ENCODE peak calls at places on chromosome 6, in eight cellular contexts. W, X, G, E, O, Z, I and U are unnamed samples.

GRCh38 chr6:106448000-106448426 is 87.5 kb downstream of the CRYBG1 start:
- DNase-seq in W (no peak), X (peak), G (no peak), E (peak), O (peak), Z (no peak), I (no peak), U (peak)

GRCh38 chr6:166775180-166775922 is 148.3 kb upstream of the RPS6KA2 start:
- DNase-seq in W (peak), X (no peak), G (peak), E (no peak), O (peak), Z (peak), I (peak), U (peak)

GRCh38 chr6:53095716-53096115 is 30.5 kb downstream of the FBXO9 start:
- DNase-seq in W (no peak), X (no peak), G (no peak), E (no peak), O (no peak), Z (no peak), I (no peak), U (no peak)

GRCh38 chr6:12608016-12608860 is 108.3 kb upstream of the PHACTR1 start:
- DNase-seq in W (no peak), X (no peak), G (no peak), E (no peak), O (no peak), Z (no peak), I (no peak), U (no peak)

GRCh38 chr6:101650402-101651100 is 257.0 kb downstream of the GRIK2 start:
- DNase-seq in W (no peak), X (no peak), G (no peak), E (no peak), O (no peak), Z (peak), I (no peak), U (no peak)

GRCh38 chr6:1616556-1617463 is 7.1 kb downstream of the FOXC1 start:
- DNase-seq in W (no peak), X (no peak), G (no peak), E (no peak), O (no peak), Z (peak), I (no peak), U (no peak)

GRCh38 chr6:31180500-31180899 is 10.0 kb upstream of the POU5F1 start:
- DNase-seq in W (no peak), X (peak), G (no peak), E (peak), O (peak), Z (peak), I (no peak), U (peak)

GRCh38 chr6:21800948-21801438 is 207.4 kb downstream of the SOX4 start:
- DNase-seq in W (no peak), X (no peak), G (no peak), E (no peak), O (no peak), Z (no peak), I (no peak), U (no peak)

GRCh38 chr6:11729083-11729482 is 49.5 kb downstream of the ADTRP start:
- DNase-seq in W (no peak), X (no peak), G (no peak), E (no peak), O (no peak), Z (no peak), I (no peak), U (no peak)

GRCh38 chr6:160348552-160349441 is 619 bp downstream of the SLC22A3 start:
- DNase-seq in W (peak), X (no peak), G (peak), E (peak), O (peak), Z (peak), I (peak), U (peak)

GRCh38 chr6:136446579-136447182 is 103.5 kb downstream of the MAP7 start:
- DNase-seq in W (no peak), X (no peak), G (no peak), E (no peak), O (no peak), Z (no peak), I (no peak), U (no peak)

GRCh38 chr6:149963212-149963461 is 606 bp upstream of the ULBP1 start:
- DNase-seq in W (peak), X (no peak), G (peak), E (no peak), O (no peak), Z (peak), I (no peak), U (peak)

GRCh38 chr6:12265795-12266194 is 24.4 kb upstream of the EDN1 start:
- DNase-seq in W (no peak), X (no peak), G (no peak), E (no peak), O (no peak), Z (no peak), I (no peak), U (no peak)

GRCh38 chr6:150667977-150668716 is 68.5 kb downstream of the PLEKHG1 start:
- DNase-seq in W (peak), X (peak), G (peak), E (peak), O (peak), Z (no peak), I (peak), U (peak)

GRCh38 chr6:131197716-131198115 is 62.4 kb downstream of the AKAP7 start:
- DNase-seq in W (no peak), X (no peak), G (no peak), E (no peak), O (no peak), Z (no peak), I (no peak), U (no peak)

GRCh38 chr6:83365931-83366330 is 64.9 kb downstream of the ME1 start:
- DNase-seq in W (no peak), X (no peak), G (no peak), E (no peak), O (no peak), Z (no peak), I (no peak), U (peak)

GRCh38 chr6:138948780-138949179 is 39.3 kb downstream of the REPS1 start:
- DNase-seq in W (no peak), X (no peak), G (no peak), E (no peak), O (no peak), Z (no peak), I (no peak), U (no peak)

GRCh38 chr6:169343886-169344525 is 90.4 kb upstream of the THBS2 start:
- DNase-seq in W (no peak), X (no peak), G (no peak), E (no peak), O (no peak), Z (no peak), I (no peak), U (no peak)

GRCh38 chr6:117706504-117706903 is 31.2 kb downstream of the NUS1 start:
- DNase-seq in W (no peak), X (no peak), G (no peak), E (no peak), O (no peak), Z (no peak), I (no peak), U (no peak)

GRCh38 chr6:7175463-7175862 is 67.7 kb downstream of the RREB1 start:
- DNase-seq in W (no peak), X (no peak), G (no peak), E (no peak), O (no peak), Z (no peak), I (peak), U (peak)

GRCh38 chr6:35267446-35267845 is 7.9 kb downstream of the ZNF76 start:
- DNase-seq in W (no peak), X (no peak), G (no peak), E (no peak), O (no peak), Z (no peak), I (no peak), U (no peak)

GRCh38 chr6:73511796-73512195 is 9.0 kb downstream of the EEF1A1 start:
- DNase-seq in W (no peak), X (no peak), G (no peak), E (no peak), O (no peak), Z (peak), I (no peak), U (no peak)

GRCh38 chr6:24883618-24884017 is 52.1 kb downstream of the RIPOR2 start:
- DNase-seq in W (no peak), X (no peak), G (no peak), E (no peak), O (no peak), Z (no peak), I (no peak), U (no peak)

GRCh38 chr6:106745824-106746610 is 116.6 kb downstream of the QRSL1 start:
- DNase-seq in W (no peak), X (no peak), G (no peak), E (no peak), O (no peak), Z (no peak), I (no peak), U (no peak)

GRCh38 chr6:107110200-107110599 is 5.1 kb downstream of the BEND3 start:
- DNase-seq in W (no peak), X (no peak), G (no peak), E (no peak), O (no peak), Z (peak), I (no peak), U (no peak)

GRCh38 chr6:65979120-65979519 is 272.1 kb upstream of the EYS start:
- DNase-seq in W (no peak), X (no peak), G (no peak), E (no peak), O (no peak), Z (no peak), I (no peak), U (no peak)

GRCh38 chr6:109767961-109768360 is 76.9 kb downstream of the FIG4 start:
- DNase-seq in W (no peak), X (no peak), G (no peak), E (no peak), O (no peak), Z (no peak), I (no peak), U (no peak)

GRCh38 chr6:116568111-116568510 is 3.2 kb upstream of the RWDD1 start:
- DNase-seq in W (no peak), X (no peak), G (no peak), E (no peak), O (no peak), Z (no peak), I (no peak), U (no peak)

GRCh38 chr6:116568851-116569755 is 2.2 kb upstream of the RWDD1 start:
- DNase-seq in W (no peak), X (no peak), G (no peak), E (no peak), O (no peak), Z (no peak), I (no peak), U (no peak)

GRCh38 chr6:116571683-116572000 is 338 bp downstream of the RWDD1 start:
- DNase-seq in W (no peak), X (no peak), G (no peak), E (no peak), O (no peak), Z (no peak), I (no peak), U (no peak)

GRCh38 chr6:116572162-116572561 is 858 bp downstream of the RWDD1 start:
- DNase-seq in W (no peak), X (no peak), G (no peak), E (no peak), O (no peak), Z (no peak), I (peak), U (peak)

GRCh38 chr6:116570856-116571682 is at the start of gene RWDD1:
- DNase-seq in W (peak), X (peak), G (peak), E (peak), O (peak), Z (peak), I (peak), U (peak)
- TF ChIP-seq CTCF in W (no peak), X (no peak), G (no peak), E (no peak), O (peak), Z (peak), I (no peak), U (peak)

GRCh38 chr6:29651413-29652197 is 5.3 kb upstream of the MOG start:
- DNase-seq in W (no peak), X (no peak), G (no peak), E (no peak), O (no peak), Z (no peak), I (peak), U (no peak)
- TF ChIP-seq CTCF in W (peak), X (peak), G (peak), E (peak), O (peak), Z (peak), I (peak), U (peak)

GRCh38 chr6:146111864-146112263 is 83.0 kb downstream of the GRM1 start:
- DNase-seq in W (no peak), X (no peak), G (no peak), E (no peak), O (no peak), Z (no peak), I (no peak), U (no peak)
- TF ChIP-seq CTCF in W (no peak), X (no peak), G (no peak), E (no peak), O (no peak), Z (peak), I (no peak), U (no peak)

GRCh38 chr6:50185006-50185405 is 135.3 kb upstream of the DEFB112 start:
- DNase-seq in W (peak), X (no peak), G (no peak), E (no peak), O (no peak), Z (peak), I (peak), U (no peak)
- TF ChIP-seq CTCF in W (peak), X (no peak), G (peak), E (no peak), O (no peak), Z (peak), I (no peak), U (peak)

GRCh38 chr6:5399391-5399790 is 138.1 kb downstream of the FARS2 start:
- DNase-seq in W (no peak), X (no peak), G (no peak), E (no peak), O (no peak), Z (no peak), I (no peak), U (no peak)

GRCh38 chr6:5394280-5394679 is 133.0 kb downstream of the FARS2 start:
- DNase-seq in W (no peak), X (no peak), G (no peak), E (no peak), O (no peak), Z (no peak), I (no peak), U (no peak)

GRCh38 chr6:5390177-5390576 is 128.9 kb downstream of the FARS2 start:
- DNase-seq in W (no peak), X (no peak), G (no peak), E (no peak), O (no peak), Z (no peak), I (no peak), U (no peak)

GRCh38 chr6:5398530-5398929 is 137.2 kb downstream of the FARS2 start:
- DNase-seq in W (no peak), X (no peak), G (no peak), E (no peak), O (no peak), Z (no peak), I (peak), U (no peak)

GRCh38 chr6:5395719-5396118 is 134.4 kb downstream of the FARS2 start:
- DNase-seq in W (no peak), X (no peak), G (no peak), E (no peak), O (no peak), Z (no peak), I (no peak), U (no peak)
- TF ChIP-seq CTCF in W (peak), X (no peak), G (peak), E (no peak), O (no peak), Z (no peak), I (peak), U (no peak)

GRCh38 chr6:10262505-10262904 is 152.4 kb downstream of the TFAP2A start:
- DNase-seq in W (no peak), X (no peak), G (no peak), E (no peak), O (no peak), Z (no peak), I (no peak), U (no peak)
- TF ChIP-seq CTCF in W (no peak), X (no peak), G (no peak), E (no peak), O (no peak), Z (no peak), I (no peak), U (no peak)